ENCODE peak calls at places on chromosomes 6 and 20, in nine cellular contexts. One of them, this sample, is unnamed.

GRCh38 chr6:167559675-167560479 is 235.0 kb downstream of the TTLL2 start:
- DNase-seq in GM23338: no peak
- DNase-seq in IMR-90: no peak
- DNase-seq in endothelial cell of umbilical vein: no peak
- DNase-seq in GM23248: no peak
- DNase-seq in H9: no peak
- DNase-seq in GM12878: no peak
- DNase-seq in H1: no peak
- DNase-seq in OCI-LY7: no peak
- DNase-seq in this sample: no peak

GRCh38 chr6:21992178-21992967 is 304.5 kb downstream of the PRL start:
- DNase-seq in GM23338: no peak
- DNase-seq in IMR-90: peak
- DNase-seq in endothelial cell of umbilical vein: no peak
- DNase-seq in GM23248: peak
- DNase-seq in H9: no peak
- DNase-seq in GM12878: no peak
- DNase-seq in H1: no peak
- DNase-seq in OCI-LY7: no peak
- DNase-seq in this sample: peak

GRCh38 chr6:15713325-15713724 is 50.5 kb upstream of the DTNBP1 start:
- DNase-seq in GM23338: peak
- DNase-seq in IMR-90: no peak
- DNase-seq in endothelial cell of umbilical vein: no peak
- DNase-seq in GM23248: no peak
- DNase-seq in H9: no peak
- DNase-seq in GM12878: no peak
- DNase-seq in H1: no peak
- DNase-seq in OCI-LY7: no peak
- DNase-seq in this sample: no peak

GRCh38 chr6:170038251-170038650 is 252.6 kb downstream of the DLL1 start:
- DNase-seq in GM23338: no peak
- DNase-seq in IMR-90: no peak
- DNase-seq in endothelial cell of umbilical vein: no peak
- DNase-seq in GM23248: no peak
- DNase-seq in H9: peak
- DNase-seq in GM12878: no peak
- DNase-seq in H1: no peak
- DNase-seq in OCI-LY7: no peak
- DNase-seq in this sample: no peak

GRCh38 chr6:44221961-44222335 is 1.4 kb upstream of the SLC29A1 start:
- DNase-seq in GM23338: no peak
- DNase-seq in IMR-90: no peak
- DNase-seq in endothelial cell of umbilical vein: no peak
- DNase-seq in GM23248: no peak
- DNase-seq in H9: no peak
- DNase-seq in GM12878: no peak
- DNase-seq in H1: no peak
- DNase-seq in OCI-LY7: no peak
- DNase-seq in this sample: no peak

GRCh38 chr20:8994045-8994444 is 74.8 kb upstream of the PLCB4 start:
- DNase-seq in GM23338: no peak
- DNase-seq in IMR-90: no peak
- DNase-seq in endothelial cell of umbilical vein: no peak
- DNase-seq in GM23248: no peak
- DNase-seq in H9: no peak
- DNase-seq in GM12878: no peak
- DNase-seq in H1: no peak
- DNase-seq in OCI-LY7: no peak
- DNase-seq in this sample: no peak

GRCh38 chr6:88983532-88983931 is 20.1 kb upstream of the RNGTT start:
- DNase-seq in GM23338: peak
- DNase-seq in IMR-90: peak
- DNase-seq in endothelial cell of umbilical vein: peak
- DNase-seq in GM23248: peak
- DNase-seq in H9: peak
- DNase-seq in GM12878: no peak
- DNase-seq in H1: no peak
- DNase-seq in OCI-LY7: peak
- DNase-seq in this sample: peak

GRCh38 chr20:36813784-36814136 is 40.2 kb upstream of the DSN1 start:
- DNase-seq in GM23338: no peak
- DNase-seq in IMR-90: no peak
- DNase-seq in endothelial cell of umbilical vein: no peak
- DNase-seq in GM23248: no peak
- DNase-seq in H9: no peak
- DNase-seq in GM12878: no peak
- DNase-seq in H1: no peak
- DNase-seq in OCI-LY7: no peak
- DNase-seq in this sample: no peak

GRCh38 chr6:18415671-18416340 is 28.7 kb downstream of the RNF144B start:
- DNase-seq in GM23338: no peak
- DNase-seq in IMR-90: peak
- DNase-seq in endothelial cell of umbilical vein: peak
- DNase-seq in GM23248: peak
- DNase-seq in H9: no peak
- DNase-seq in GM12878: no peak
- DNase-seq in H1: no peak
- DNase-seq in OCI-LY7: no peak
- DNase-seq in this sample: no peak

GRCh38 chr20:50772418-50773185 is 22.3 kb upstream of the BCAS4 start:
- DNase-seq in GM23338: no peak
- DNase-seq in IMR-90: no peak
- DNase-seq in endothelial cell of umbilical vein: no peak
- DNase-seq in GM23248: no peak
- DNase-seq in H9: peak
- DNase-seq in GM12878: no peak
- DNase-seq in H1: no peak
- DNase-seq in OCI-LY7: no peak
- DNase-seq in this sample: no peak

GRCh38 chr6:113103618-113104390 is 753.3 kb upstream of the MARCKS start:
- DNase-seq in GM23338: no peak
- DNase-seq in IMR-90: peak
- DNase-seq in endothelial cell of umbilical vein: peak
- DNase-seq in GM23248: peak
- DNase-seq in H9: no peak
- DNase-seq in GM12878: no peak
- DNase-seq in H1: no peak
- DNase-seq in OCI-LY7: no peak
- DNase-seq in this sample: peak

GRCh38 chr6:7188492-7188891 is 80.7 kb downstream of the RREB1 start:
- DNase-seq in GM23338: no peak
- DNase-seq in IMR-90: no peak
- DNase-seq in endothelial cell of umbilical vein: no peak
- DNase-seq in GM23248: no peak
- DNase-seq in H9: no peak
- DNase-seq in GM12878: peak
- DNase-seq in H1: no peak
- DNase-seq in OCI-LY7: peak
- DNase-seq in this sample: no peak
- H2AFZ ChIP-seq in GM23338: no peak
- H2AFZ ChIP-seq in IMR-90: no peak
- H2AFZ ChIP-seq in endothelial cell of umbilical vein: no peak
- H2AFZ ChIP-seq in GM23248: no peak
- H2AFZ ChIP-seq in H9: no peak
- H2AFZ ChIP-seq in GM12878: no peak
- H2AFZ ChIP-seq in H1: no peak
- H2AFZ ChIP-seq in OCI-LY7: no peak
- H2AFZ ChIP-seq in this sample: no peak

GRCh38 chr6:26361544-26361943 is 3.5 kb upstream of the BTN3A2 start:
- DNase-seq in GM23338: no peak
- DNase-seq in IMR-90: no peak
- DNase-seq in endothelial cell of umbilical vein: no peak
- DNase-seq in GM23248: no peak
- DNase-seq in H9: no peak
- DNase-seq in GM12878: no peak
- DNase-seq in H1: no peak
- DNase-seq in OCI-LY7: no peak
- DNase-seq in this sample: no peak
- H2AFZ ChIP-seq in GM23338: peak
- H2AFZ ChIP-seq in IMR-90: no peak
- H2AFZ ChIP-seq in endothelial cell of umbilical vein: no peak
- H2AFZ ChIP-seq in GM23248: no peak
- H2AFZ ChIP-seq in H9: no peak
- H2AFZ ChIP-seq in GM12878: no peak
- H2AFZ ChIP-seq in H1: no peak
- H2AFZ ChIP-seq in OCI-LY7: peak
- H2AFZ ChIP-seq in this sample: no peak

GRCh38 chr6:132214716-132215115 is 186.6 kb downstream of the MOXD1 start:
- DNase-seq in GM23338: no peak
- DNase-seq in IMR-90: no peak
- DNase-seq in endothelial cell of umbilical vein: no peak
- DNase-seq in GM23248: peak
- DNase-seq in H9: no peak
- DNase-seq in GM12878: no peak
- DNase-seq in H1: no peak
- DNase-seq in OCI-LY7: no peak
- DNase-seq in this sample: no peak

GRCh38 chr6:132213732-132214131 is 187.5 kb downstream of the MOXD1 start:
- DNase-seq in GM23338: no peak
- DNase-seq in IMR-90: no peak
- DNase-seq in endothelial cell of umbilical vein: no peak
- DNase-seq in GM23248: no peak
- DNase-seq in H9: no peak
- DNase-seq in GM12878: no peak
- DNase-seq in H1: no peak
- DNase-seq in OCI-LY7: no peak
- DNase-seq in this sample: no peak

GRCh38 chr6:132215805-132216204 is 185.5 kb downstream of the MOXD1 start:
- DNase-seq in GM23338: no peak
- DNase-seq in IMR-90: no peak
- DNase-seq in endothelial cell of umbilical vein: no peak
- DNase-seq in GM23248: peak
- DNase-seq in H9: no peak
- DNase-seq in GM12878: no peak
- DNase-seq in H1: no peak
- DNase-seq in OCI-LY7: no peak
- DNase-seq in this sample: no peak

GRCh38 chr6:132210886-132211563 is 190.2 kb downstream of the MOXD1 start:
- DNase-seq in GM23338: no peak
- DNase-seq in IMR-90: peak
- DNase-seq in endothelial cell of umbilical vein: no peak
- DNase-seq in GM23248: no peak
- DNase-seq in H9: no peak
- DNase-seq in GM12878: no peak
- DNase-seq in H1: no peak
- DNase-seq in OCI-LY7: no peak
- DNase-seq in this sample: no peak

GRCh38 chr6:132213191-132213590 is 188.1 kb downstream of the MOXD1 start:
- DNase-seq in GM23338: no peak
- DNase-seq in IMR-90: no peak
- DNase-seq in endothelial cell of umbilical vein: no peak
- DNase-seq in GM23248: no peak
- DNase-seq in H9: no peak
- DNase-seq in GM12878: no peak
- DNase-seq in H1: no peak
- DNase-seq in OCI-LY7: no peak
- DNase-seq in this sample: no peak
- H2AFZ ChIP-seq in GM23338: no peak
- H2AFZ ChIP-seq in IMR-90: no peak
- H2AFZ ChIP-seq in endothelial cell of umbilical vein: no peak
- H2AFZ ChIP-seq in GM23248: no peak
- H2AFZ ChIP-seq in H9: no peak
- H2AFZ ChIP-seq in GM12878: no peak
- H2AFZ ChIP-seq in H1: no peak
- H2AFZ ChIP-seq in OCI-LY7: peak
- H2AFZ ChIP-seq in this sample: no peak

GRCh38 chr6:91352285-91352684 is 765.4 kb upstream of the MAP3K7 start:
- DNase-seq in GM23338: no peak
- DNase-seq in IMR-90: no peak
- DNase-seq in endothelial cell of umbilical vein: no peak
- DNase-seq in GM23248: no peak
- DNase-seq in H9: no peak
- DNase-seq in GM12878: no peak
- DNase-seq in H1: no peak
- DNase-seq in OCI-LY7: no peak
- DNase-seq in this sample: no peak

GRCh38 chr6:91352878-91353277 is 766.0 kb upstream of the MAP3K7 start:
- DNase-seq in GM23338: no peak
- DNase-seq in IMR-90: no peak
- DNase-seq in endothelial cell of umbilical vein: no peak
- DNase-seq in GM23248: no peak
- DNase-seq in H9: no peak
- DNase-seq in GM12878: no peak
- DNase-seq in H1: no peak
- DNase-seq in OCI-LY7: no peak
- DNase-seq in this sample: peak
- H2AFZ ChIP-seq in GM23338: no peak
- H2AFZ ChIP-seq in IMR-90: no peak
- H2AFZ ChIP-seq in endothelial cell of umbilical vein: no peak
- H2AFZ ChIP-seq in GM23248: no peak
- H2AFZ ChIP-seq in H9: no peak
- H2AFZ ChIP-seq in GM12878: no peak
- H2AFZ ChIP-seq in H1: no peak
- H2AFZ ChIP-seq in OCI-LY7: no peak
- H2AFZ ChIP-seq in this sample: no peak

GRCh38 chr6:90599151-90599550 is 12.3 kb upstream of the MAP3K7 start:
- DNase-seq in GM23338: no peak
- DNase-seq in IMR-90: no peak
- DNase-seq in endothelial cell of umbilical vein: no peak
- DNase-seq in GM23248: no peak
- DNase-seq in H9: no peak
- DNase-seq in GM12878: no peak
- DNase-seq in H1: no peak
- DNase-seq in OCI-LY7: no peak
- DNase-seq in this sample: no peak
- H2AFZ ChIP-seq in GM23338: no peak
- H2AFZ ChIP-seq in IMR-90: no peak
- H2AFZ ChIP-seq in endothelial cell of umbilical vein: no peak
- H2AFZ ChIP-seq in GM23248: no peak
- H2AFZ ChIP-seq in H9: no peak
- H2AFZ ChIP-seq in GM12878: no peak
- H2AFZ ChIP-seq in H1: no peak
- H2AFZ ChIP-seq in OCI-LY7: no peak
- H2AFZ ChIP-seq in this sample: no peak

GRCh38 chr6:136607932-136608772 is 57.9 kb upstream of the MAP7 start:
- DNase-seq in GM23338: peak
- DNase-seq in IMR-90: peak
- DNase-seq in endothelial cell of umbilical vein: peak
- DNase-seq in GM23248: peak
- DNase-seq in H9: peak
- DNase-seq in GM12878: peak
- DNase-seq in H1: no peak
- DNase-seq in OCI-LY7: peak
- DNase-seq in this sample: peak
- H2AFZ ChIP-seq in GM23338: no peak
- H2AFZ ChIP-seq in IMR-90: peak
- H2AFZ ChIP-seq in endothelial cell of umbilical vein: no peak
- H2AFZ ChIP-seq in GM23248: no peak
- H2AFZ ChIP-seq in H9: no peak
- H2AFZ ChIP-seq in GM12878: no peak
- H2AFZ ChIP-seq in H1: peak
- H2AFZ ChIP-seq in OCI-LY7: no peak
- H2AFZ ChIP-seq in this sample: no peak

DNA sequence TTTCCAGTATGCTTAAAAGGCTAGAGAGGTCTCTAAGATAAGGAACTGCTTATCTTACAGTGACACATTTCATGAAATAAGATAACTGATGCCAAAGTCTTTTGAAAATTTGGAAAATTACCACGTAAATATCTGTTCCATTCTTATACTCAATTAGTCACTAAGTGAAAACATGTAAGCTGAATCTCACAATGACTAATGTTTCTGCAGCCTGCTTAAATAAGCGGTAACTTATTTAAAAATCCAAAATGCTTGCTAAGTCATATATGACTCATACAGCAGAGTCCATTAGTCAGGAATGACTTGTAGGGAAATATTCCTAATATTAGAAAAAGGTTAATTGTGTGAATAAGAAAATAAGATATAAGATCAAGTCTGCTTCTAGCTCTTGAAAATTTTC is 27.8 kb upstream of the LGSN start:
- DNase-seq in GM23338: no peak
- DNase-seq in IMR-90: peak
- DNase-seq in endothelial cell of umbilical vein: peak
- DNase-seq in GM23248: peak
- DNase-seq in H9: no peak
- DNase-seq in GM12878: no peak
- DNase-seq in H1: no peak
- DNase-seq in OCI-LY7: no peak
- DNase-seq in this sample: peak
- H2AFZ ChIP-seq in GM23338: no peak
- H2AFZ ChIP-seq in IMR-90: no peak
- H2AFZ ChIP-seq in endothelial cell of umbilical vein: no peak
- H2AFZ ChIP-seq in GM23248: no peak
- H2AFZ ChIP-seq in H9: no peak
- H2AFZ ChIP-seq in GM12878: no peak
- H2AFZ ChIP-seq in H1: no peak
- H2AFZ ChIP-seq in OCI-LY7: no peak
- H2AFZ ChIP-seq in this sample: no peak